ENCODE peak calls at places on chromosomes 3 and 15, in six cellular contexts. M is activated CD8-positive, alpha-beta memory T cell treated with anti-CD3 and anti-CD28 coated beads for 1 hour; B is ecto neural progenitor cell; G is activated T-cell treated with anti-CD3 and anti-CD28 coated beads for 1 hour; O is Kasumi-1; U is Right ventricle myocardium inferior. X is an unnamed sample.

GRCh38 chr3:139538733-139539132 is 809 bp downstream of the RBP1 start:
- DNase-seq in O (no peak), M (no peak), G (no peak), B (no peak), U (peak), X (no peak)

GRCh38 chr3:182385356-182385755 is 407.9 kb upstream of the ATP11B start:
- DNase-seq in U (no peak), B (no peak), M (no peak), G (no peak), O (no peak), X (no peak)

GRCh38 chr15:59378855-59379254 is 6.2 kb upstream of the MYO1E start:
- DNase-seq in U (no peak), G (no peak), M (no peak), B (no peak), O (no peak), X (no peak)

GRCh38 chr3:113157408-113157980 is 53.9 kb upstream of the BOC start:
- DNase-seq in M (no peak), B (no peak), G (no peak), U (no peak), O (no peak), X (no peak)

GRCh38 chr15:96421211-96421610 is 90.7 kb downstream of the NR2F2 start:
- DNase-seq in M (no peak), O (no peak), B (no peak), G (no peak), U (no peak), X (no peak)

GRCh38 chr15:91478717-91479191 is 374.8 kb upstream of the SLCO3A1 start:
- DNase-seq in B (no peak), O (no peak), M (no peak), G (no peak), U (no peak), X (no peak)

GRCh38 chr3:129005526-129006303 is 4.6 kb downstream of the EFCC1 start:
- DNase-seq in U (no peak), M (no peak), G (no peak), O (peak), B (no peak), X (no peak)

GRCh38 chr3:16369885-16370284 is 104.9 kb downstream of the OXNAD1 start:
- DNase-seq in U (no peak), M (no peak), G (no peak), B (no peak), O (no peak), X (no peak)

GRCh38 chr3:187103251-187103650 is 36.0 kb downstream of the RPL39L start:
- DNase-seq in B (no peak), O (no peak), M (no peak), G (no peak), U (no peak), X (no peak)

GRCh38 chr3:100087203-100087602 is 27.1 kb downstream of the FILIP1L start:
- DNase-seq in G (no peak), B (no peak), O (no peak), U (no peak), M (no peak), X (no peak)

GRCh38 chr3:66561374-66561773 is 60.6 kb upstream of the LRIG1 start:
- DNase-seq in G (no peak), U (no peak), M (no peak), O (no peak), B (no peak), X (no peak)

GRCh38 chr3:42162462-42162861 is 71.3 kb downstream of the TRAK1 start:
- DNase-seq in B (no peak), M (no peak), G (no peak), U (no peak), O (no peak), X (no peak)

GRCh38 chr3:105620236-105620635 is 248.6 kb downstream of the CBLB start:
- DNase-seq in O (no peak), B (no peak), U (no peak), G (no peak), M (no peak), X (no peak)

GRCh38 chr3:114758828-114759709 is 388.0 kb downstream of the ZBTB20 start:
- DNase-seq in B (no peak), U (no peak), G (no peak), M (no peak), O (no peak), X (no peak)

GRCh38 chr3:52015431-52016256 is 19.9 kb upstream of the RPL29 start:
- DNase-seq in B (no peak), U (peak), G (no peak), M (no peak), O (peak), X (peak)

GRCh38 chr15:67836134-67836455 is 3.8 kb downstream of the RNU6-1 start:
- DNase-seq in M (no peak), U (no peak), B (no peak), G (no peak), O (no peak), X (peak)